ENCODE peak calls at places on chromosome 10, in eight cellular contexts. One of them, this sample, is unnamed.

GRCh38 chr10:126701526-126701925 is 31.0 kb upstream of the C10orf90 start:
- DNase-seq in putamen: no peak
- DNase-seq in activated naive CD4-positive, alpha-beta T cell treated with anti-CD3 and anti-CD28 coated beads, Interleukin-2, amount 50 U/mL, for 72 hours: no peak
- DNase-seq in Right ventricle myocardium inferior: no peak
- DNase-seq in tibial artery: no peak
- DNase-seq in NT2/D1: no peak
- DNase-seq in CD8-positive, alpha-beta T cell: no peak
- DNase-seq in astrocyte of the spinal cord: no peak
- DNase-seq in this sample: no peak

GRCh38 chr10:46250898-46251856 is 35.6 kb upstream of the ANTXRL start:
- DNase-seq in putamen: no peak
- DNase-seq in activated naive CD4-positive, alpha-beta T cell treated with anti-CD3 and anti-CD28 coated beads, Interleukin-2, amount 50 U/mL, for 72 hours: no peak
- DNase-seq in Right ventricle myocardium inferior: no peak
- DNase-seq in tibial artery: peak; percentile 53
- DNase-seq in NT2/D1: no peak
- DNase-seq in CD8-positive, alpha-beta T cell: no peak
- DNase-seq in astrocyte of the spinal cord: no peak
- DNase-seq in this sample: no peak

GRCh38 chr10:18607503-18607902 is 43.9 kb downstream of the NSUN6 start:
- DNase-seq in putamen: no peak
- DNase-seq in activated naive CD4-positive, alpha-beta T cell treated with anti-CD3 and anti-CD28 coated beads, Interleukin-2, amount 50 U/mL, for 72 hours: no peak
- DNase-seq in Right ventricle myocardium inferior: no peak
- DNase-seq in tibial artery: no peak
- DNase-seq in NT2/D1: no peak
- DNase-seq in CD8-positive, alpha-beta T cell: no peak
- DNase-seq in astrocyte of the spinal cord: peak; percentile 87
- DNase-seq in this sample: peak; percentile 91

GRCh38 chr10:100683545-100684127 is 61.7 kb upstream of the PAX2 start:
- DNase-seq in putamen: no peak
- DNase-seq in activated naive CD4-positive, alpha-beta T cell treated with anti-CD3 and anti-CD28 coated beads, Interleukin-2, amount 50 U/mL, for 72 hours: no peak
- DNase-seq in Right ventricle myocardium inferior: no peak
- DNase-seq in tibial artery: no peak
- DNase-seq in NT2/D1: no peak
- DNase-seq in CD8-positive, alpha-beta T cell: no peak
- DNase-seq in astrocyte of the spinal cord: no peak
- DNase-seq in this sample: no peak

GRCh38 chr10:113313048-113313611 is 239.7 kb upstream of the HABP2 start:
- DNase-seq in putamen: no peak
- DNase-seq in activated naive CD4-positive, alpha-beta T cell treated with anti-CD3 and anti-CD28 coated beads, Interleukin-2, amount 50 U/mL, for 72 hours: no peak
- DNase-seq in Right ventricle myocardium inferior: no peak
- DNase-seq in tibial artery: no peak
- DNase-seq in NT2/D1: no peak
- DNase-seq in CD8-positive, alpha-beta T cell: no peak
- DNase-seq in astrocyte of the spinal cord: no peak
- DNase-seq in this sample: no peak

GRCh38 chr10:13100349-13101294 is 659 bp downstream of the OPTN start:
- DNase-seq in putamen: peak; percentile 27
- DNase-seq in activated naive CD4-positive, alpha-beta T cell treated with anti-CD3 and anti-CD28 coated beads, Interleukin-2, amount 50 U/mL, for 72 hours: peak; percentile 33
- DNase-seq in Right ventricle myocardium inferior: no peak
- DNase-seq in tibial artery: peak; percentile 77
- DNase-seq in NT2/D1: no peak
- DNase-seq in CD8-positive, alpha-beta T cell: peak; percentile 22
- DNase-seq in astrocyte of the spinal cord: peak; percentile 35
- DNase-seq in this sample: peak; percentile 24

GRCh38 chr10:11515596-11516418 is 95.6 kb downstream of the USP6NL start:
- DNase-seq in putamen: peak; percentile 62
- DNase-seq in activated naive CD4-positive, alpha-beta T cell treated with anti-CD3 and anti-CD28 coated beads, Interleukin-2, amount 50 U/mL, for 72 hours: peak; percentile 31
- DNase-seq in Right ventricle myocardium inferior: no peak
- DNase-seq in tibial artery: no peak
- DNase-seq in NT2/D1: peak; percentile 15
- DNase-seq in CD8-positive, alpha-beta T cell: peak; percentile 46
- DNase-seq in astrocyte of the spinal cord: peak; percentile 71
- DNase-seq in this sample: peak; percentile 54

GRCh38 chr10:62000037-62000603 is 98.6 kb downstream of the ARID5B start:
- DNase-seq in putamen: no peak
- DNase-seq in activated naive CD4-positive, alpha-beta T cell treated with anti-CD3 and anti-CD28 coated beads, Interleukin-2, amount 50 U/mL, for 72 hours: no peak
- DNase-seq in Right ventricle myocardium inferior: no peak
- DNase-seq in tibial artery: no peak
- DNase-seq in NT2/D1: no peak
- DNase-seq in CD8-positive, alpha-beta T cell: peak; percentile 20
- DNase-seq in astrocyte of the spinal cord: no peak
- DNase-seq in this sample: no peak

GRCh38 chr10:71088054-71088453 is 124.3 kb upstream of the UNC5B start:
- DNase-seq in putamen: no peak
- DNase-seq in activated naive CD4-positive, alpha-beta T cell treated with anti-CD3 and anti-CD28 coated beads, Interleukin-2, amount 50 U/mL, for 72 hours: no peak
- DNase-seq in Right ventricle myocardium inferior: no peak
- DNase-seq in tibial artery: peak; percentile 61
- DNase-seq in NT2/D1: no peak
- DNase-seq in CD8-positive, alpha-beta T cell: no peak
- DNase-seq in astrocyte of the spinal cord: peak; percentile 13
- DNase-seq in this sample: no peak

GRCh38 chr10:113957013-113957412 is 86.7 kb upstream of the ADRB1 start:
- DNase-seq in putamen: no peak
- DNase-seq in activated naive CD4-positive, alpha-beta T cell treated with anti-CD3 and anti-CD28 coated beads, Interleukin-2, amount 50 U/mL, for 72 hours: no peak
- DNase-seq in Right ventricle myocardium inferior: no peak
- DNase-seq in tibial artery: no peak
- DNase-seq in NT2/D1: no peak
- DNase-seq in CD8-positive, alpha-beta T cell: no peak
- DNase-seq in astrocyte of the spinal cord: peak; percentile 89
- DNase-seq in this sample: peak; percentile 45

GRCh38 chr10:42645103-42645502 is 6.7 kb upstream of the ZNF33B start:
- DNase-seq in putamen: no peak
- DNase-seq in activated naive CD4-positive, alpha-beta T cell treated with anti-CD3 and anti-CD28 coated beads, Interleukin-2, amount 50 U/mL, for 72 hours: no peak
- DNase-seq in Right ventricle myocardium inferior: no peak
- DNase-seq in tibial artery: no peak
- DNase-seq in NT2/D1: no peak
- DNase-seq in CD8-positive, alpha-beta T cell: no peak
- DNase-seq in astrocyte of the spinal cord: no peak
- DNase-seq in this sample: no peak

GRCh38 chr10:61757525-61758397 is 95.0 kb downstream of the CABCOCO1 start:
- DNase-seq in putamen: no peak
- DNase-seq in activated naive CD4-positive, alpha-beta T cell treated with anti-CD3 and anti-CD28 coated beads, Interleukin-2, amount 50 U/mL, for 72 hours: no peak
- DNase-seq in Right ventricle myocardium inferior: no peak
- DNase-seq in tibial artery: peak; percentile 72
- DNase-seq in NT2/D1: no peak
- DNase-seq in CD8-positive, alpha-beta T cell: no peak
- DNase-seq in astrocyte of the spinal cord: peak; percentile 67
- DNase-seq in this sample: peak; percentile 70

GRCh38 chr10:69009360-69009759 is 20.8 kb downstream of the KIFBP start:
- DNase-seq in putamen: no peak
- DNase-seq in activated naive CD4-positive, alpha-beta T cell treated with anti-CD3 and anti-CD28 coated beads, Interleukin-2, amount 50 U/mL, for 72 hours: no peak
- DNase-seq in Right ventricle myocardium inferior: no peak
- DNase-seq in tibial artery: no peak
- DNase-seq in NT2/D1: no peak
- DNase-seq in CD8-positive, alpha-beta T cell: no peak
- DNase-seq in astrocyte of the spinal cord: no peak
- DNase-seq in this sample: no peak

GRCh38 chr10:32985781-32986350 is 27.8 kb upstream of the ITGB1 start:
- DNase-seq in putamen: no peak
- DNase-seq in activated naive CD4-positive, alpha-beta T cell treated with anti-CD3 and anti-CD28 coated beads, Interleukin-2, amount 50 U/mL, for 72 hours: no peak
- DNase-seq in Right ventricle myocardium inferior: no peak
- DNase-seq in tibial artery: no peak
- DNase-seq in NT2/D1: no peak
- DNase-seq in CD8-positive, alpha-beta T cell: no peak
- DNase-seq in astrocyte of the spinal cord: peak; percentile 90
- DNase-seq in this sample: peak; percentile 83

GRCh38 chr10:100996678-100997363 is 2.8 kb upstream of the LZTS2 start:
- DNase-seq in putamen: no peak
- DNase-seq in activated naive CD4-positive, alpha-beta T cell treated with anti-CD3 and anti-CD28 coated beads, Interleukin-2, amount 50 U/mL, for 72 hours: peak; percentile 51
- DNase-seq in Right ventricle myocardium inferior: no peak
- DNase-seq in tibial artery: no peak
- DNase-seq in NT2/D1: no peak
- DNase-seq in CD8-positive, alpha-beta T cell: peak; percentile 45
- DNase-seq in astrocyte of the spinal cord: no peak
- DNase-seq in this sample: no peak

GRCh38 chr10:96794786-96795733 is 37.0 kb upstream of the LCOR start:
- DNase-seq in putamen: no peak
- DNase-seq in activated naive CD4-positive, alpha-beta T cell treated with anti-CD3 and anti-CD28 coated beads, Interleukin-2, amount 50 U/mL, for 72 hours: no peak
- DNase-seq in Right ventricle myocardium inferior: no peak
- DNase-seq in tibial artery: no peak
- DNase-seq in NT2/D1: no peak
- DNase-seq in CD8-positive, alpha-beta T cell: no peak
- DNase-seq in astrocyte of the spinal cord: no peak
- DNase-seq in this sample: no peak

GRCh38 chr10:114271779-114272167 is 32.7 kb downstream of the VWA2 start:
- DNase-seq in putamen: no peak
- DNase-seq in activated naive CD4-positive, alpha-beta T cell treated with anti-CD3 and anti-CD28 coated beads, Interleukin-2, amount 50 U/mL, for 72 hours: no peak
- DNase-seq in Right ventricle myocardium inferior: no peak
- DNase-seq in tibial artery: peak; percentile 74
- DNase-seq in NT2/D1: no peak
- DNase-seq in CD8-positive, alpha-beta T cell: no peak
- DNase-seq in astrocyte of the spinal cord: peak; percentile 93
- DNase-seq in this sample: peak; percentile 94

GRCh38 chr10:113303747-113304146 is 249.1 kb upstream of the HABP2 start:
- DNase-seq in putamen: no peak
- DNase-seq in activated naive CD4-positive, alpha-beta T cell treated with anti-CD3 and anti-CD28 coated beads, Interleukin-2, amount 50 U/mL, for 72 hours: no peak
- DNase-seq in Right ventricle myocardium inferior: no peak
- DNase-seq in tibial artery: no peak
- DNase-seq in NT2/D1: no peak
- DNase-seq in CD8-positive, alpha-beta T cell: no peak
- DNase-seq in astrocyte of the spinal cord: no peak
- DNase-seq in this sample: peak; percentile 26

GRCh38 chr10:100006241-100006886 is 3.4 kb downstream of the DNMBP start:
- DNase-seq in putamen: no peak
- DNase-seq in activated naive CD4-positive, alpha-beta T cell treated with anti-CD3 and anti-CD28 coated beads, Interleukin-2, amount 50 U/mL, for 72 hours: no peak
- DNase-seq in Right ventricle myocardium inferior: no peak
- DNase-seq in tibial artery: no peak
- DNase-seq in NT2/D1: no peak
- DNase-seq in CD8-positive, alpha-beta T cell: no peak
- DNase-seq in astrocyte of the spinal cord: peak; percentile 94
- DNase-seq in this sample: peak; percentile 93

GRCh38 chr10:16828731-16829175 is 11.5 kb upstream of the RSU1 start:
- DNase-seq in putamen: no peak
- DNase-seq in activated naive CD4-positive, alpha-beta T cell treated with anti-CD3 and anti-CD28 coated beads, Interleukin-2, amount 50 U/mL, for 72 hours: no peak
- DNase-seq in Right ventricle myocardium inferior: no peak
- DNase-seq in tibial artery: peak; percentile 75
- DNase-seq in NT2/D1: no peak
- DNase-seq in CD8-positive, alpha-beta T cell: no peak
- DNase-seq in astrocyte of the spinal cord: peak; percentile 87
- DNase-seq in this sample: peak; percentile 94

This sample was measured in brain microvascular endothelial cell.